ENCODE peak calls at places on chromosome 22, in six cellular contexts. L is astrocyte of the cerebellum, X is dorsolateral prefrontal cortex, P is mammary epithelial cell, U is PC-3, E is D721Med. D is an unnamed sample.

GRCh38 chr22:35275580-35275979 is 18.3 kb downstream of the HMGXB4 start:
- DNase-seq in L (no peak), X (no peak), P (peak), U (peak), E (no peak), D (no peak)

GRCh38 chr22:34992672-34993071 is 73.3 kb upstream of the ISX start:
- DNase-seq in L (no peak), X (no peak), P (no peak), U (no peak), E (no peak), D (no peak)

GRCh38 chr22:28112548-28113043 is 193.5 kb upstream of the PITPNB start:
- DNase-seq in L (no peak), X (no peak), P (no peak), U (peak), E (no peak), D (peak)

GRCh38 chr22:35568751-35569725 is 28.4 kb downstream of the RASD2 start:
- DNase-seq in L (peak), X (no peak), P (peak), U (peak), E (no peak), D (no peak)

GRCh38 chr22:49100316-49100715 is 727.4 kb downstream of the BRD1 start:
- DNase-seq in L (no peak), X (no peak), P (no peak), U (no peak), E (no peak), D (no peak)

GRCh38 chr22:17589810-17590375 is 26.6 kb downstream of the SLC25A18 start:
- DNase-seq in L (no peak), X (no peak), P (no peak), U (no peak), E (no peak), D (no peak)

GRCh38 chr22:27531782-27532530 is 269.6 kb downstream of the MN1 start:
- DNase-seq in L (peak), X (no peak), P (peak), U (peak), E (no peak), D (no peak)

GRCh38 chr22:35634981-35635540 is 13.2 kb upstream of the APOL6 start:
- DNase-seq in L (no peak), X (no peak), P (no peak), U (no peak), E (no peak), D (no peak)

GRCh38 chr22:19058713-19059451 is 63.3 kb downstream of the DGCR2 start:
- DNase-seq in L (no peak), X (no peak), P (no peak), U (peak), E (no peak), D (no peak)

GRCh38 chr22:24118689-24119384 is 62.5 kb upstream of the SUSD2 start:
- DNase-seq in L (no peak), X (no peak), P (no peak), U (no peak), E (no peak), D (no peak)

GRCh38 chr22:26546282-26546681 is 34.0 kb upstream of the TFIP11 start:
- DNase-seq in L (no peak), X (no peak), P (no peak), U (no peak), E (no peak), D (no peak)

GRCh38 chr22:21593406-21594232 is 26.1 kb downstream of the UBE2L3 start:
- DNase-seq in L (no peak), X (peak), P (no peak), U (peak), E (no peak), D (peak)

GRCh38 chr22:41603873-41604332 is 14.3 kb upstream of the PMM1 start:
- DNase-seq in L (no peak), X (no peak), P (no peak), U (no peak), E (no peak), D (no peak)

GRCh38 chr22:27105142-27106025 is 448.0 kb downstream of the MIAT start:
- DNase-seq in L (peak), X (peak), P (no peak), U (no peak), E (no peak), D (no peak)

GRCh38 chr22:46444390-46444854 is 93.0 kb downstream of the CELSR1 start:
- DNase-seq in L (no peak), X (no peak), P (no peak), U (no peak), E (no peak), D (no peak)

GRCh38 chr22:25318081-25318823 is 98.8 kb downstream of the CRYBB2 start:
- DNase-seq in L (no peak), X (no peak), P (no peak), U (no peak), E (no peak), D (no peak)

GRCh38 chr22:38219644-38220043 is 17.9 kb downstream of the MAFF start:
- DNase-seq in L (no peak), X (no peak), P (no peak), U (no peak), E (no peak), D (no peak)

GRCh38 chr22:45779351-45779750 is 107.7 kb downstream of the ATXN10 start:
- DNase-seq in L (no peak), X (no peak), P (no peak), U (no peak), E (no peak), D (no peak)

GRCh38 chr22:46577361-46578249 is 40.2 kb upstream of the CELSR1 start:
- DNase-seq in L (no peak), X (no peak), P (no peak), U (no peak), E (no peak), D (no peak)

GRCh38 chr22:25451480-25452114 is 112.9 kb upstream of the GRK3 start:
- DNase-seq in L (no peak), X (no peak), P (no peak), U (no peak), E (no peak), D (no peak)

GRCh38 chr22:27851974-27852713 is 50.6 kb upstream of the MN1 start:
- DNase-seq in L (no peak), X (no peak), P (no peak), U (no peak), E (no peak), D (no peak)

GRCh38 chr22:35314161-35314942 is 14.7 kb downstream of the TOM1 start:
- DNase-seq in L (no peak), X (peak), P (no peak), U (no peak), E (no peak), D (no peak)

GRCh38 chr22:47059076-47059475 is 296.6 kb downstream of the TBC1D22A start:
- DNase-seq in L (no peak), X (peak), P (no peak), U (no peak), E (no peak), D (no peak)

GRCh38 chr22:44701187-44701586 is 817 bp upstream of the PRR5 start:
- DNase-seq in L (no peak), X (no peak), P (no peak), U (no peak), E (no peak), D (no peak)

DNA sequence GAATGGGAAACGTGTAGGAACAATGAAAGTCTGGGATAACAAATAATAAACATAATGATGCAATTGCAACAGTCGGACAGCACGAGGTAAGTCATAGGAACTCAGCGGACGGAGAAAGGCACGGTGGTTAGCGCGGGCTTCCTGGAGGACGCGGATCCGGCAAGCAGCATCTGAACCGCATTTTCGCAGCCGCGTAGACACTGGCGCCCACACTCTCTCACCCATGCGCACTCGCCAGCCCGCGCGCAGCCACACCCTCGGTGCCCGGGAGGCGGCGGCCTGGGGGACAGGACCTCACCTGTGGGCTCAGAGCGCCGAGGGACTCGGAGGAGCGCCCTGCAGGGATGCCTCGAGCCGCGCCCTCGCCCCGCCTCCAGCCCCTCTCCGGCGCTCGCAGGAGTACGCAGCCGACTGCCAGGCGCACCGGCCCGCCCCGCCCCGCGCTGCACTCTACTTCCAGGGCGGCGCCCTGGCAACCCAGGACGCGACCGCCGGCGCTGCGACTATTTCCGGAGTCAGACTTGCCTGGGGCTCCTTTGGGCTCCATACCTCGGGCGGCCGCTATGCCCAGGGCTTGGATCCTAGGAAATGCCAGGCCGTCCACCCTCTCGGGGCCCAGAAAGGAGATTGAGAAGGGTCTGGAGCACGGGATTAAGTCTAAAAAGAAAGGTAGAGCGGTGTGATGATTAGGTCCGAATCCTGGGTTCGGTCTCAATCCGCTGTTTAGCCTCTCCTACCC is at the start of gene TTLL1:
- DNase-seq in L (peak), X (peak), P (peak), U (peak), E (peak), D (peak)
- TF ChIP-seq CTCF in L (no peak), X (no peak), P (no peak), U (no peak), E (no peak), D (no peak)

GRCh38 chr22:22974795-22975580 is 87.4 kb downstream of the IGLL5 start:
- DNase-seq in L (no peak), X (no peak), P (no peak), U (no peak), E (no peak), D (no peak)

GRCh38 chr22:22978637-22979036 is 91.0 kb downstream of the IGLL5 start:
- DNase-seq in L (no peak), X (no peak), P (no peak), U (no peak), E (no peak), D (no peak)

GRCh38 chr22:22977479-22978200 is 90.0 kb downstream of the IGLL5 start:
- DNase-seq in L (no peak), X (no peak), P (no peak), U (no peak), E (no peak), D (no peak)

GRCh38 chr22:22974156-22974555 is 86.5 kb downstream of the IGLL5 start:
- DNase-seq in L (no peak), X (no peak), P (no peak), U (no peak), E (no peak), D (no peak)

DNA sequence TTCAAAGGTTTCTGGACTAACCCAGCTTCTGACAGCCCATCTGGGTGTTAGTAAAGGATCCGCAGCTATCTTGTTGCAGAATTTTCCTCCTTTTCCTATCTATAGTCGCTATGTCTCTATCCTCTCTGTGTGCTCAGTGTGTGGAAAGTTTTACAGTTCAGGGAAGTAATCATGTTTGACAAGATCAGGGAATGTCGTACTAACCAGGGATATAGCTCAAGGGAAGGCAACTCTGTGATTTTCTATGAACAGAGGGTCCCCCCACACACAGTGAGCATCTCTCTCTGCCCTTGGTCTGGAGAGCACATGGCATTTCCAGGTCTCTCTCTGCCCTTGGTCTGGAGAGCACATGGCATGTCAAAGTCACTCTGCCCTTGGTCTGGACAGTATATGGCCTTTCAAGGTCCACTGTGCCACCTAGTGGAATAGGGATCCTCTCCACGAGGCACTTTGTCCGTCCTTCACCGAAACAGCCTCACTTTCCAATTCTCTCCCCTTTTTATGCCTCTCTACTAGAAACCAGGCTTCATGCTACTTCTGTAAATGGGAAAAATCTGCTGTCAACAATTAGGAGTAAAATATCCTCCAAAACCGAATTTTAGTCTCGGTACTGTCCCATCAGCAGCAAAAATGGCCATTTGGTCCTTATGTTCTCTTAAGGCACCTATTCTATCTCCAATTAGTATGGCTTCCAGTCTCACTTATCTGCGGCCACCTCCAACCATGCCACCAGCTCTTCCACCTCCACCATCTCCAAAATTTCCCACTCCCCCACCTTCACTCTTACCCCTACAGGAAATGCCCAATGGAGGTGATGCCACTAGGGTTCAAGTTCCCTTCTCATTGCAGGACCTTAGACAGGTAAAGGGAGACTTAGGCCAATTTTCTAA is 88.7 kb downstream of the IGLL5 start:
- DNase-seq in L (no peak), X (no peak), P (no peak), U (no peak), E (no peak), D (no peak)
- TF ChIP-seq CTCF in L (no peak), X (no peak), P (no peak), U (no peak), E (no peak), D (no peak)

GRCh38 chr22:39284142-39284980 is 35.1 kb downstream of the RPL3 start:
- DNase-seq in L (no peak), X (no peak), P (peak), U (peak), E (no peak), D (peak)
- TF ChIP-seq CTCF in L (no peak), X (no peak), P (no peak), U (no peak), E (no peak), D (no peak)

GRCh38 chr22:20174785-20175596 is 24.1 kb upstream of the CCDC188 start:
- DNase-seq in L (no peak), X (no peak), P (no peak), U (no peak), E (no peak), D (peak)
- TF ChIP-seq CTCF in L (peak), X (no peak), P (no peak), U (peak), E (peak), D (peak)

GRCh38 chr22:50244420-50245213 is at the start of gene TUBGCP6:
- DNase-seq in L (peak), X (peak), P (peak), U (peak), E (peak), D (peak)
- TF ChIP-seq CTCF in L (peak), X (peak), P (no peak), U (no peak), E (no peak), D (peak)

GRCh38 chr22:32037236-32037635 is 5.8 kb upstream of the SLC5A1 start:
- DNase-seq in L (no peak), X (no peak), P (no peak), U (no peak), E (no peak), D (no peak)
- TF ChIP-seq CTCF in L (no peak), X (no peak), P (no peak), U (no peak), E (no peak), D (no peak)